ENCODE peak calls at places on chromosomes 7 and 10, in six cellular contexts. L is fibroblast of the aortic adventitia, Q is choroid plexus epithelial cell, X is WERI-Rb-1, M is PC-3, A is thoracic aorta. G is an unnamed sample.

GRCh38 chr10:115335366-115335765 is 242.2 kb downstream of the ATRNL1 start:
- DNase-seq in L (no peak), Q (no peak), X (no peak), M (no peak), A (no peak), G (no peak)

GRCh38 chr7:143345428-143345900 is 17.0 kb downstream of the FAM131B start:
- DNase-seq in L (no peak), Q (peak), X (peak), M (no peak), A (no peak), G (peak)

GRCh38 chr10:48439031-48439430 is 132.6 kb downstream of the MAPK8 start:
- DNase-seq in L (peak), Q (peak), X (no peak), M (peak), A (no peak), G (no peak)

GRCh38 chr7:81235896-81236479 is 317.1 kb upstream of the SEMA3C start:
- DNase-seq in L (no peak), Q (no peak), X (no peak), M (no peak), A (no peak), G (no peak)

GRCh38 chr7:55532150-55532917 is 40.0 kb downstream of the VOPP1 start:
- DNase-seq in L (no peak), Q (no peak), X (no peak), M (peak), A (no peak), G (no peak)

GRCh38 chr10:25130911-25131310 is 43.9 kb upstream of the GPR158 start:
- DNase-seq in L (peak), Q (peak), X (no peak), M (peak), A (no peak), G (no peak)

GRCh38 chr7:138957217-138957616 is 24.0 kb downstream of the KIAA1549 start:
- DNase-seq in L (no peak), Q (no peak), X (no peak), M (no peak), A (no peak), G (no peak)

GRCh38 chr7:142811154-142811737 is 40.5 kb downstream of the PRSS2 start:
- DNase-seq in L (peak), Q (peak), X (no peak), M (peak), A (no peak), G (no peak)

GRCh38 chr10:71039551-71039950 is 151.2 kb upstream of the PCBD1 start:
- DNase-seq in L (no peak), Q (no peak), X (no peak), M (no peak), A (no peak), G (no peak)

GRCh38 chr10:92689663-92690210 is at the start of gene HHEX:
- DNase-seq in L (peak), Q (peak), X (peak), M (peak), A (no peak), G (peak)

GRCh38 chr10:129627442-129627841 is 160.4 kb downstream of the MGMT start:
- DNase-seq in L (no peak), Q (peak), X (no peak), M (no peak), A (no peak), G (no peak)

GRCh38 chr7:135597181-135597925 is 39.6 kb downstream of the NUP205 start:
- DNase-seq in L (peak), Q (peak), X (no peak), M (no peak), A (no peak), G (no peak)

GRCh38 chr10:104732222-104732621 is 91.1 kb downstream of the SORCS3 start:
- DNase-seq in L (no peak), Q (no peak), X (no peak), M (no peak), A (no peak), G (no peak)

DNA sequence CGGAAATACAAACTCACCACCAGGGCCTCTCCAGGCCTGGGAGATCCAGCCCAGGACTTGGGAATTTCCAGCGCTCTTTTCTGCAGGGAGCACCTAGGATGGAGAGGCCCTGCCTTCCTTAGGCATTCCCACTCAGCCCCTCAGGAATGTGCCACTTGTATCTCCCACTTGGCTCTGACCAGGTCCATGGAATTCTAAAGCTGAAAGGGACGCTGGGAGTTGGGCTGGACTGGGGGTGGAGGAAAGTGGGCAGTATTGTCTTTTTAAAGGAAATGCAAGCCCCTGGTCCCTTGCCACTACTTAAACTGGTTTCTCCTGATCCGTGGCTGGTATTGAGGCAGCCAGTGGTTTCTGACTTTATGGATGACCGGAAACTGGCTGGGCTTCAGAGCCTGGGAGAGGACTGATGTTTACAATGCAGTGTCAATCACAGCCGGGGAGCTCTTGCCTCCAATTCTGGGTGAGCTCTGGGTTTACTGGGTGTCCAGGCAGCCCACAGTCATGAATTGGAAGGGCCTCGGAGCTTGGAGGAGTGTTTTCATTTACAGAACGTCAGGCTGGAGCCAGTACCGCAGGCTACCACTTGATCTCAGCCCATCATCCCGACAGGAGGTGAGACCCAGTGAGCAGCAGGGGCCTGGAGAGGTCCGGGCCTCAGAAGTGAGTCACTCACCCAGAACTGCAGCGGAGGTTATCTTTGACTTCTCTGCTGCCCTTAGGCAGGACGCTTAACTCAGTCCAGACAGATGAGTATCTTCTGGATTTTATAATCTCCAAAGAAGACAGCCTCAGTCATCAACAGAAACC is 27.3 kb downstream of the AGAP3 start:
- DNase-seq in L (peak), Q (peak), X (no peak), M (peak), A (no peak), G (no peak)
- H3K4me3 ChIP-seq in L (no peak), Q (no peak), X (no peak), M (peak), A (no peak), G (no peak)

GRCh38 chr10:106705576-106706526 is 458.7 kb downstream of the SORCS1 start:
- DNase-seq in L (peak), Q (peak), X (peak), M (peak), A (no peak), G (peak)
- TF ChIP-seq CTCF in L (peak), Q (peak), X (peak), M (peak), A (peak), G (peak)

DNA sequence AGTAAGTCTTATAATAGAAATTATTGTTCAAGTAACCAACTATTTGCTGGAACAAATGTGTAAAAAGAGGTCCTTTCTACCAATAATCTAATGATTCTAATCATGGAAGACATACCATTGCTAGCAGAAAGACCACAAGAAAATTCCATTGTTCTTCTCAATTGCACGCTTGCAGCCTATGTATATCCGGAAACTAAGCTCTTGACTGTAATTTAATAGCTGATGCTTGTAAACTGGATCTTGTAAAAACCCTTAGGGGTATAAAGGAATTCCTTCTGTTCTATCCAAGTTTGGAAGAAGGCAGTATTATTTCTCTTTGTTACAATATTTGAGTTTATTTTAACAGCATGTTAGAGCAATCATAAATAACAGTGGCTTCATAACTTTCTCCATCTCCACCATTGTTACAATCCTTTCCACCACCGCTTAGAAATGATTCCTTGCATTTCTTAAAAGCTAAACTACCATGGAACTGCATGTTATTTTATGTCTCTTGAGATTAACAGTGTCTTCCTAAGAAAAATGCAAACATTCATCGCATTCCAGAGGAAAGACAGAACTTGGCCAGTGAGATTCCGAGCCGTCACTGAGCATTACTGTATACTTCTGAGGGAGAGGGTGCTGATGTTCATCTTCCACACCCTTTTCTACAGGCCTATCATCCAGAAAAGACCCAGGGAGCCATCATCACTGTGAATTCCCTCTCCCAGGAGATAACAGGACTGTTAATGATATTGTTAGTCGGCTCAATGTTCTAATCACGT is 92.5 kb downstream of the TRIL start:
- DNase-seq in L (no peak), Q (peak), X (no peak), M (peak), A (no peak), G (no peak)
- H3K4me3 ChIP-seq in L (no peak), Q (no peak), X (no peak), M (peak), A (no peak), G (no peak)

GRCh38 chr10:16423599-16423998 is 13.2 kb upstream of the PTER start:
- DNase-seq in L (no peak), Q (no peak), X (no peak), M (no peak), A (no peak), G (no peak)
- TF ChIP-seq CTCF in L (no peak), Q (no peak), X (no peak), M (no peak), A (no peak), G (no peak)

GRCh38 chr10:60536529-60537114 is 146.9 kb upstream of the ANK3 start:
- DNase-seq in L (peak), Q (peak), X (no peak), M (peak), A (no peak), G (no peak)
- H3K4me3 ChIP-seq in L (no peak), Q (no peak), X (no peak), M (peak), A (no peak), G (no peak)

DNA sequence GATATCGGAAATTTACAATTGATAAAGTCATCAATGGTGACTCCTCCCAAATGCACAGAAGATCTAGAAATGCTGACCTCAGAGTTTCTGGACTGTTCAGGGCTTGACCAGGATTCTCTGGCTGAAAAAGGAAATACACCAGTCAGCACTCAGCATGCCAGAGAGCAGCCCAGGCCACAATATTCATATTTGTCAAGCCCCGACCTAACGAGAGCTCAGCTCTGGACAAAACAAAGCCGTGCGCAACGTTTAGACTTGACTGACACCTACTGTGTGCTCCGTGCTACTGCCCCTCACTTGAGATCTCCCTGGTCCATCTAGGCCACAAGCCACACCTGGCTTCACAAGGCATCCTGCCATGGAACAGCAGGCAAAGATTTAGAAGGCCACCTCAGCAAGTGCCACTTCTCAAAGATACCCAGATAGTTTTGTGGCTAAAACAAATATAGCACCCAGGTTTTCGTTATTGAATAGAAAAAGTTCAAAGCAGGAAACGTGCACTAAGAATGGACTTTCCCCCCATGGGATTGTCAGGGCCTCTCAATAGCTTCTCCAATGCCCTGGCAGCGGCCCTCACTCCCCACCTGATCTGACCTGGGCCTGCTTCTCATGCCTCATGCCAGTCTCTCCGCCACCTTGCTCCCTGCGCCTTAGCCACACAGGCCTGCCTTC is 218.3 kb downstream of the FAM107B start:
- DNase-seq in L (peak), Q (peak), X (no peak), M (no peak), A (no peak), G (no peak)
- TF ChIP-seq CTCF in L (peak), Q (peak), X (no peak), M (peak), A (no peak), G (peak)

GRCh38 chr7:95684037-95684436 is 87.7 kb upstream of the PDK4 start:
- DNase-seq in L (peak), Q (peak), X (no peak), M (peak), A (no peak), G (no peak)
- H3K4me3 ChIP-seq in L (no peak), Q (no peak), X (no peak), M (no peak), A (no peak), G (no peak)

GRCh38 chr10:97013983-97014382 is 171.8 kb downstream of the SLIT1 start:
- DNase-seq in L (no peak), Q (no peak), X (no peak), M (no peak), A (no peak), G (no peak)

GRCh38 chr10:97013568-97013967 is 172.2 kb downstream of the SLIT1 start:
- DNase-seq in L (no peak), Q (no peak), X (no peak), M (no peak), A (no peak), G (no peak)

GRCh38 chr10:97012470-97012869 is 173.3 kb downstream of the SLIT1 start:
- DNase-seq in L (no peak), Q (no peak), X (no peak), M (no peak), A (no peak), G (no peak)

GRCh38 chr10:97011397-97011796 is 174.4 kb downstream of the SLIT1 start:
- DNase-seq in L (no peak), Q (no peak), X (no peak), M (no peak), A (no peak), G (no peak)

GRCh38 chr10:97010695-97011206 is 175.0 kb downstream of the SLIT1 start:
- DNase-seq in L (no peak), Q (no peak), X (no peak), M (no peak), A (no peak), G (no peak)
- TF ChIP-seq CTCF in L (no peak), Q (no peak), X (no peak), M (no peak), A (no peak), G (no peak)